ENCODE peak calls at places on chromosomes 6 and 20, in five cellular contexts. B is nephron progenitor cell, H is HFF-Myc, T is upper lobe of right lung, D is A549. W is an unnamed sample.
A peak's percentile ranks its signal among the peaks of the same experiment; 100 is the strongest.

GRCh38 chr20:64038579-64039292 is 2.8 kb downstream of the C20orf204 start:
- DNase-seq in D (peak; percentile 85), B (peak; percentile 88), T (peak; percentile 89), H (no peak), W (peak; percentile 18)

GRCh38 chr6:30888472-30889137 is 4.3 kb downstream of the DDR1 start:
- DNase-seq in D (no peak), B (no peak), T (peak; percentile 50), H (no peak), W (peak; percentile 56)

GRCh38 chr6:94478178-94479140 is 1059.1 kb upstream of the EPHA7 start:
- DNase-seq in B (no peak), T (no peak), D (no peak), H (no peak), W (no peak)

GRCh38 chr6:20997143-20997792 is 463.0 kb downstream of the CDKAL1 start:
- DNase-seq in T (no peak), H (no peak), B (no peak), D (no peak), W (no peak)

GRCh38 chr20:63815869-63816268 is 15.2 kb downstream of the ZBTB46 start:
- DNase-seq in T (no peak), H (no peak), D (no peak), B (no peak), W (no peak)

GRCh38 chr20:58264271-58264670 is 35.8 kb upstream of the ANKRD60 start:
- DNase-seq in T (no peak), D (no peak), H (no peak), B (no peak), W (no peak)

GRCh38 chr20:49948178-49948577 is 12.0 kb downstream of the RNF114 start:
- DNase-seq in B (no peak), H (no peak), T (no peak), D (no peak), W (no peak)

GRCh38 chr20:4896119-4896700 is 105.1 kb downstream of the SLC23A2 start:
- DNase-seq in H (no peak), T (no peak), D (no peak), B (no peak), W (no peak)

GRCh38 chr6:139028242-139028657 is 295 bp upstream of the ABRACL start:
- DNase-seq in T (no peak), D (no peak), B (no peak), H (no peak), W (peak; percentile 11)

GRCh38 chr6:37779902-37780628 is 39.5 kb upstream of the ZFAND3 start:
- DNase-seq in B (no peak), H (no peak), T (no peak), D (no peak), W (no peak)

GRCh38 chr20:59495894-59496510 is 108.3 kb upstream of the PHACTR3 start:
- DNase-seq in H (peak; percentile 14), D (peak; percentile 71), B (peak; percentile 83), T (peak; percentile 83), W (peak; percentile 39)

GRCh38 chr6:167116109-167116837 is 6.6 kb upstream of the CCR6 start:
- DNase-seq in T (no peak), H (no peak), B (no peak), D (no peak), W (no peak)

GRCh38 chr6:163814494-163815364 is 400.2 kb downstream of the QKI start:
- DNase-seq in B (no peak), H (peak; percentile 92), D (peak; percentile 25), T (no peak), W (peak; percentile 87)

GRCh38 chr6:143843689-143844405 is 709 bp downstream of the LTV1 start:
- DNase-seq in B (no peak), D (peak; percentile 3), H (no peak), T (no peak), W (no peak)

GRCh38 chr6:53735896-53736295 is 58.9 kb upstream of the LRRC1 start:
- DNase-seq in H (no peak), B (no peak), T (no peak), D (no peak), W (no peak)

GRCh38 chr6:169155481-169155880 is 98.2 kb downstream of the THBS2 start:
- DNase-seq in H (no peak), B (no peak), D (no peak), T (no peak), W (no peak)

GRCh38 chr6:122779672-122780066 is at the start of gene FABP7:
- DNase-seq in D (no peak), B (no peak), H (no peak), T (no peak), W (no peak)

GRCh38 chr6:69994251-69994650 is 127.9 kb downstream of the COL19A1 start:
- DNase-seq in D (no peak), B (no peak), H (no peak), T (no peak), W (no peak)

GRCh38 chr6:11486051-11486450 is 51.5 kb upstream of the TMEM170B start:
- DNase-seq in B (no peak), T (no peak), D (no peak), H (no peak), W (no peak)

GRCh38 chr20:6583134-6583738 is 184.2 kb upstream of the BMP2 start:
- DNase-seq in B (peak; percentile 47), T (peak; percentile 62), H (peak; percentile 50), D (peak; percentile 37), W (no peak)

GRCh38 chr20:53676519-53676822 is 82.8 kb upstream of the ZNF217 start:
- DNase-seq in D (no peak), T (no peak), H (no peak), B (no peak), W (no peak)

DNA sequence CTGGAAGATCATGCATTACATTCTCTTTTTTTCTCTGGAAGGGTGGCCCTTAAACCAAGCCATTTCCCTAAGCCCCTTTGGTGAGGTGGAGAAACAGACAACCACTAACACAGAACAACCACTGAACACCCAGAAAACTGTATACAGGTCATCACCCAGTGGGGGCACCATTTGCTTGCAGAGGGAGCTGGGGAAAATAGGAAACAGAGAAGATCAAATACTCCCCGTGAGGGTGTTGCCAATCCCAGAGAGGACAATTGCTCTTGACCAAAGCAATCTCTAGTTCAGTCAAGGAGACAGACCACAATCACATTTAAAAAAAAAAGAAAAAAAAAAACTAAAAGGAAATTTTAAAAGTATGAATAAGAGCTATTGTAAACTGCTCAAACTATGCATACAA is 865 bp upstream of the DAAM2 start:
- DNase-seq in H (no peak), D (no peak), T (no peak), B (no peak), W (no peak)
- TF ChIP-seq CTCF in H (peak; percentile 25), D (no peak), T (no peak), B (no peak), W (peak; percentile 37)

GRCh38 chr6:41684311-41685182 is 46.3 kb downstream of the MDFI start:
- DNase-seq in T (no peak), H (no peak), D (no peak), B (no peak), W (no peak)
- TF ChIP-seq CTCF in T (no peak), H (no peak), D (no peak), B (no peak), W (no peak)

GRCh38 chr6:127858992-127859391 is 41.9 kb downstream of the THEMIS start:
- DNase-seq in T (no peak), D (no peak), B (no peak), H (no peak), W (no peak)

GRCh38 chr6:127859956-127860355 is 40.9 kb downstream of the THEMIS start:
- DNase-seq in B (no peak), H (no peak), D (no peak), T (no peak), W (no peak)

GRCh38 chr6:127857051-127857637 is 43.7 kb downstream of the THEMIS start:
- DNase-seq in D (no peak), T (no peak), H (no peak), B (no peak), W (no peak)

GRCh38 chr6:127854009-127854408 is 46.8 kb downstream of the THEMIS start:
- DNase-seq in B (no peak), D (no peak), H (no peak), T (no peak), W (no peak)

GRCh38 chr6:127855542-127856159 is 45.2 kb downstream of the THEMIS start:
- DNase-seq in D (no peak), T (no peak), H (no peak), B (no peak), W (no peak)
- TF ChIP-seq CTCF in D (peak; percentile 53), T (peak; percentile 43), H (peak; percentile 27), B (peak; percentile 34), W (peak; percentile 69)

GRCh38 chr6:93419304-93420162 is at the start of gene EPHA7:
- DNase-seq in T (peak; percentile 93), B (peak; percentile 98), D (peak; percentile 46), H (no peak), W (peak; percentile 27)

GRCh38 chr6:93418448-93419303 is 683 bp downstream of the EPHA7 start:
- DNase-seq in T (peak; percentile 66), B (peak; percentile 79), H (no peak), D (peak; percentile 1), W (no peak)

GRCh38 chr6:93418113-93418447 is 1.3 kb downstream of the EPHA7 start:
- DNase-seq in D (peak; percentile 0), B (no peak), H (no peak), T (no peak), W (no peak)

GRCh38 chr6:93416575-93417420 is 2.6 kb downstream of the EPHA7 start:
- DNase-seq in H (no peak), B (peak; percentile 69), D (peak; percentile 3), T (no peak), W (no peak)

DNA sequence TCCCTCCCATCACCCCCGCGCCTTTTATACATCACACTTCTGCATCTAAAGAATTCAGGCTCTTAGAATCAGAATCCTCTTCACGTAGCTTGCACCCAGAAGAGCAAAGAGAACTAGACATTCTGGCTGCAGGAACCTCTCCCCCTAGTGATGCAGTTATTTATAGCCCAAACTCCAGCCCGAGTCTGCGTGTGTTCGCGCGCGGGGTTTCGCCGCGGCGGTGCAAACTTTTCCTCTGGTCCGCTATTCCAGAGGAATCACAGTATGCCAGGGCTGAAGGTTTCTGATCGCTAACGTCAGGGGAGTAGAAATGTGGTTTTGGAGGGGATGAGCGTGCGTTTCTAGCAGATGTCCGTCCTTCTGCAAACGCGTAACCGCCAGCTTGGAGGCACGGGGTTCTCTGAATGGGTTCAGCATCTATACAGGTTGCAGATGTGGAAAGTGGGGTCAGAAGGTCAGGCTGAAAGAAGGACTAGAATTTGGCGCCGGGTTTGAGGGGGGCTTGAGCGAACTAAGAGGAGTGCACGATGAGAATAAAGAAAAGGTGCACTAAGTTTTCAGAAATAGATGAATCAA is 1.9 kb downstream of the EPHA7 start:
- DNase-seq in H (no peak), T (no peak), B (peak; percentile 40), D (peak; percentile 4), W (no peak)
- TF ChIP-seq CTCF in H (no peak), T (no peak), B (no peak), D (no peak), W (no peak)

W was measured in HFFc6.